ENCODE peak calls at places on chromosomes 3 and 15, in nine cellular contexts. One of them, this sample, is unnamed.

GRCh38 chr15:28025413-28025812 is 73.7 kb downstream of the OCA2 start:
- DNase-seq in fibroblast of lung: no peak
- DNase-seq in psoas muscle: no peak
- DNase-seq in cardiac fibroblast: no peak
- DNase-seq in neural crest cell: no peak
- DNase-seq in nephron progenitor cell: no peak
- DNase-seq in keratinocyte: no peak
- DNase-seq in vagina: peak; percentile 58
- DNase-seq in heart right ventricle: no peak
- DNase-seq in this sample: no peak

GRCh38 chr3:197372076-197372661 is 73.8 kb upstream of the DLG1 start:
- DNase-seq in nephron progenitor cell: no peak
- DNase-seq in heart right ventricle: no peak
- DNase-seq in fibroblast of lung: peak; percentile 97
- DNase-seq in vagina: no peak
- DNase-seq in psoas muscle: no peak
- DNase-seq in keratinocyte: peak; percentile 95
- DNase-seq in cardiac fibroblast: peak; percentile 93
- DNase-seq in neural crest cell: no peak
- DNase-seq in this sample: no peak

GRCh38 chr3:32436816-32437189 is 45.1 kb downstream of the CMTM7 start:
- DNase-seq in cardiac fibroblast: no peak
- DNase-seq in keratinocyte: no peak
- DNase-seq in neural crest cell: no peak
- DNase-seq in vagina: no peak
- DNase-seq in fibroblast of lung: no peak
- DNase-seq in heart right ventricle: no peak
- DNase-seq in psoas muscle: no peak
- DNase-seq in nephron progenitor cell: no peak
- DNase-seq in this sample: no peak

GRCh38 chr3:111577798-111578685 is 17.1 kb downstream of the ZBED2 start:
- DNase-seq in cardiac fibroblast: peak; percentile 92
- DNase-seq in nephron progenitor cell: no peak
- DNase-seq in fibroblast of lung: peak; percentile 84
- DNase-seq in psoas muscle: no peak
- DNase-seq in neural crest cell: no peak
- DNase-seq in vagina: no peak
- DNase-seq in keratinocyte: no peak
- DNase-seq in heart right ventricle: no peak
- DNase-seq in this sample: no peak

GRCh38 chr3:140532793-140533330 is 145.0 kb upstream of the TRIM42 start:
- DNase-seq in heart right ventricle: no peak
- DNase-seq in neural crest cell: no peak
- DNase-seq in cardiac fibroblast: no peak
- DNase-seq in vagina: no peak
- DNase-seq in fibroblast of lung: no peak
- DNase-seq in keratinocyte: no peak
- DNase-seq in nephron progenitor cell: no peak
- DNase-seq in psoas muscle: no peak
- DNase-seq in this sample: no peak

GRCh38 chr3:188262913-188263683 is 109.1 kb downstream of the LPP start:
- DNase-seq in neural crest cell: peak; percentile 6
- DNase-seq in heart right ventricle: peak; percentile 62
- DNase-seq in psoas muscle: peak; percentile 74
- DNase-seq in nephron progenitor cell: no peak
- DNase-seq in fibroblast of lung: peak; percentile 95
- DNase-seq in cardiac fibroblast: peak; percentile 95
- DNase-seq in keratinocyte: no peak
- DNase-seq in vagina: no peak
- DNase-seq in this sample: no peak

GRCh38 chr3:127002195-127003174 is 19.6 kb downstream of the PLXNA1 start:
- DNase-seq in neural crest cell: peak; percentile 56
- DNase-seq in fibroblast of lung: peak; percentile 93
- DNase-seq in nephron progenitor cell: peak; percentile 86
- DNase-seq in vagina: no peak
- DNase-seq in cardiac fibroblast: peak; percentile 93
- DNase-seq in heart right ventricle: peak; percentile 91
- DNase-seq in psoas muscle: peak; percentile 92
- DNase-seq in keratinocyte: no peak
- DNase-seq in this sample: peak; percentile 95

GRCh38 chr15:90063733-90064247 is 38.5 kb downstream of the IDH2 start:
- DNase-seq in vagina: no peak
- DNase-seq in heart right ventricle: peak; percentile 44
- DNase-seq in psoas muscle: peak; percentile 60
- DNase-seq in fibroblast of lung: no peak
- DNase-seq in neural crest cell: no peak
- DNase-seq in nephron progenitor cell: no peak
- DNase-seq in keratinocyte: no peak
- DNase-seq in cardiac fibroblast: no peak
- DNase-seq in this sample: no peak

GRCh38 chr3:8969246-8969645 is 6.0 kb upstream of the RAD18 start:
- DNase-seq in vagina: no peak
- DNase-seq in keratinocyte: no peak
- DNase-seq in heart right ventricle: no peak
- DNase-seq in psoas muscle: no peak
- DNase-seq in neural crest cell: no peak
- DNase-seq in nephron progenitor cell: no peak
- DNase-seq in fibroblast of lung: no peak
- DNase-seq in cardiac fibroblast: no peak
- DNase-seq in this sample: no peak

GRCh38 chr15:87874896-87875661 is 381.5 kb downstream of the NTRK3 start:
- DNase-seq in cardiac fibroblast: no peak
- DNase-seq in neural crest cell: peak; percentile 36
- DNase-seq in heart right ventricle: peak; percentile 8
- DNase-seq in psoas muscle: peak; percentile 59
- DNase-seq in fibroblast of lung: peak; percentile 81
- DNase-seq in vagina: no peak
- DNase-seq in nephron progenitor cell: peak; percentile 48
- DNase-seq in keratinocyte: no peak
- DNase-seq in this sample: no peak

GRCh38 chr15:91946914-91947313 is 93.4 kb downstream of the SLCO3A1 start:
- DNase-seq in cardiac fibroblast: no peak
- DNase-seq in psoas muscle: no peak
- DNase-seq in neural crest cell: peak; percentile 30
- DNase-seq in heart right ventricle: peak; percentile 63
- DNase-seq in nephron progenitor cell: no peak
- DNase-seq in vagina: no peak
- DNase-seq in fibroblast of lung: no peak
- DNase-seq in keratinocyte: no peak
- DNase-seq in this sample: no peak

GRCh38 chr3:84980011-84980410 is 21.2 kb downstream of the CADM2 start:
- DNase-seq in heart right ventricle: no peak
- DNase-seq in psoas muscle: no peak
- DNase-seq in nephron progenitor cell: no peak
- DNase-seq in neural crest cell: no peak
- DNase-seq in keratinocyte: no peak
- DNase-seq in cardiac fibroblast: no peak
- DNase-seq in fibroblast of lung: no peak
- DNase-seq in vagina: no peak
- DNase-seq in this sample: no peak

GRCh38 chr15:78049691-78050440 is 27.6 kb downstream of the TBC1D2B start:
- DNase-seq in nephron progenitor cell: no peak
- DNase-seq in heart right ventricle: no peak
- DNase-seq in cardiac fibroblast: peak; percentile 70
- DNase-seq in vagina: no peak
- DNase-seq in psoas muscle: no peak
- DNase-seq in keratinocyte: no peak
- DNase-seq in neural crest cell: no peak
- DNase-seq in fibroblast of lung: peak; percentile 92
- DNase-seq in this sample: no peak

GRCh38 chr3:98095870-98096269 is 8.9 kb downstream of the OR5AC2 start:
- DNase-seq in keratinocyte: no peak
- DNase-seq in neural crest cell: no peak
- DNase-seq in heart right ventricle: no peak
- DNase-seq in cardiac fibroblast: no peak
- DNase-seq in fibroblast of lung: no peak
- DNase-seq in nephron progenitor cell: no peak
- DNase-seq in psoas muscle: no peak
- DNase-seq in vagina: no peak
- DNase-seq in this sample: no peak

GRCh38 chr3:177089120-177089519 is 108.2 kb downstream of the TBL1XR1 start:
- DNase-seq in cardiac fibroblast: no peak
- DNase-seq in nephron progenitor cell: no peak
- DNase-seq in keratinocyte: no peak
- DNase-seq in vagina: no peak
- DNase-seq in fibroblast of lung: no peak
- DNase-seq in psoas muscle: no peak
- DNase-seq in heart right ventricle: no peak
- DNase-seq in neural crest cell: no peak
- DNase-seq in this sample: no peak

GRCh38 chr3:69197455-69197854 is 75.1 kb upstream of the LMOD3 start:
- DNase-seq in psoas muscle: no peak
- DNase-seq in heart right ventricle: no peak
- DNase-seq in keratinocyte: no peak
- DNase-seq in fibroblast of lung: no peak
- DNase-seq in vagina: no peak
- DNase-seq in nephron progenitor cell: no peak
- DNase-seq in cardiac fibroblast: no peak
- DNase-seq in neural crest cell: no peak
- DNase-seq in this sample: no peak

GRCh38 chr3:127260416-127260815 is 27.4 kb downstream of the PRR20G start:
- DNase-seq in psoas muscle: no peak
- DNase-seq in nephron progenitor cell: no peak
- DNase-seq in vagina: peak; percentile 20
- DNase-seq in neural crest cell: no peak
- DNase-seq in fibroblast of lung: no peak
- DNase-seq in heart right ventricle: no peak
- DNase-seq in keratinocyte: no peak
- DNase-seq in cardiac fibroblast: no peak
- DNase-seq in this sample: peak; percentile 62

GRCh38 chr3:71710906-71711494 is 14.2 kb downstream of the EIF4E3 start:
- DNase-seq in nephron progenitor cell: no peak
- DNase-seq in psoas muscle: no peak
- DNase-seq in fibroblast of lung: peak; percentile 51
- DNase-seq in cardiac fibroblast: peak; percentile 64
- DNase-seq in heart right ventricle: no peak
- DNase-seq in vagina: no peak
- DNase-seq in keratinocyte: no peak
- DNase-seq in neural crest cell: no peak
- DNase-seq in this sample: no peak

GRCh38 chr3:125160911-125161371 is 51.6 kb downstream of the SLC12A8 start:
- DNase-seq in cardiac fibroblast: no peak
- DNase-seq in heart right ventricle: no peak
- DNase-seq in vagina: no peak
- DNase-seq in psoas muscle: no peak
- DNase-seq in fibroblast of lung: peak; percentile 92
- DNase-seq in keratinocyte: no peak
- DNase-seq in neural crest cell: no peak
- DNase-seq in nephron progenitor cell: no peak
- DNase-seq in this sample: no peak

GRCh38 chr3:44926921-44927320 is 49.1 kb downstream of the ZDHHC3 start:
- DNase-seq in psoas muscle: no peak
- DNase-seq in cardiac fibroblast: no peak
- DNase-seq in neural crest cell: no peak
- DNase-seq in vagina: no peak
- DNase-seq in keratinocyte: no peak
- DNase-seq in fibroblast of lung: no peak
- DNase-seq in nephron progenitor cell: no peak
- DNase-seq in heart right ventricle: no peak
- DNase-seq in this sample: no peak

DNA sequence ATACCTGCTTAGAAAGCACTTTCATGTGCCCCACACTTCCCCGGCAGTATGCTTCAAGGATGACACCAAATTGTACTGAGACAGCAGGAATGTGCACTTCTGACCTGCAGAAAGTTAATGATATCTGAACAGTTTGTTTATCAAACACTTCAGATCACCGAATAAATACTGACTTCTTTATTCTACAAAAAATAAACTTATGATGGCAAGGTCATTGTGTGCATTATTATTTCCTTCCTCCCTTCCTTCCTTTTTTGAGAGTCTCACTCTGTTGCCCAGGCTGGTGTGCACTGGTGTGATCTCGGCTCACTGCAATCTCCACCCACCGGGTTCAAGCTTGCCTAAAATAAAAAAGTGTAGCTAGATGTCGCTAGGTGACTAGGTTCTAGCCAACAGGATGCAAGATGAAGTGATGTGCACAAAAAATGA is 80.3 kb downstream of the FAIM start:
- DNase-seq in keratinocyte: no peak
- DNase-seq in fibroblast of lung: no peak
- DNase-seq in vagina: no peak
- DNase-seq in nephron progenitor cell: no peak
- DNase-seq in heart right ventricle: no peak
- DNase-seq in psoas muscle: no peak
- DNase-seq in cardiac fibroblast: no peak
- DNase-seq in neural crest cell: no peak
- DNase-seq in this sample: no peak
- TF ChIP-seq CTCF in keratinocyte: peak; percentile 4
- TF ChIP-seq CTCF in fibroblast of lung: no peak
- TF ChIP-seq CTCF in vagina: no peak
- TF ChIP-seq CTCF in nephron progenitor cell: no peak
- TF ChIP-seq CTCF in heart right ventricle: no peak
- TF ChIP-seq CTCF in psoas muscle: no peak
- TF ChIP-seq CTCF in cardiac fibroblast: no peak
- TF ChIP-seq CTCF in neural crest cell: no peak
- TF ChIP-seq CTCF in this sample: no peak

DNA sequence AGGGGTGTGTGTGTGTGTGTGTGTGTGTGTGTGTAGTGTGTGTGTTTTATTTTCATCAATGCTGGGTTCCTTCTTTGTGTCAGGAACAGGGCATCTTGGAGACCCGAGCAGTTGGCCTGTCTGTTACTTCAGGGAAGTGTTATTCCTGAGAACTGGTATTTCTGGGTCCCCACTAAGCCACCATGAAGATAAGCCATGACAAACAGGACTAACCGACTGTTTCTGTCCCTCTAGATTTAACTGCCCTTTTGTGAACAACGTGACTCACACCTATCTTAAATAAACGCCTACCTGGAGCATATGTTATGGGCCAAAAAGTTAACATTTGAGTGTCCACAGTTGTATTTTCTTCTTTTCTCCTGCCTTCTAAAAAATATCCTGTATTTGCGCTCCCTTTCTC is 19.5 kb downstream of the SIDT1 start:
- DNase-seq in cardiac fibroblast: no peak
- DNase-seq in neural crest cell: no peak
- DNase-seq in vagina: no peak
- DNase-seq in keratinocyte: no peak
- DNase-seq in heart right ventricle: no peak
- DNase-seq in fibroblast of lung: no peak
- DNase-seq in psoas muscle: no peak
- DNase-seq in nephron progenitor cell: no peak
- DNase-seq in this sample: no peak
- TF ChIP-seq CTCF in cardiac fibroblast: no peak
- TF ChIP-seq CTCF in neural crest cell: no peak
- TF ChIP-seq CTCF in vagina: no peak
- TF ChIP-seq CTCF in keratinocyte: no peak
- TF ChIP-seq CTCF in heart right ventricle: no peak
- TF ChIP-seq CTCF in fibroblast of lung: no peak
- TF ChIP-seq CTCF in psoas muscle: no peak
- TF ChIP-seq CTCF in nephron progenitor cell: no peak
- TF ChIP-seq CTCF in this sample: no peak

GRCh38 chr15:75736256-75736655 is 23.6 kb upstream of the CSPG4 start:
- DNase-seq in heart right ventricle: no peak
- DNase-seq in vagina: no peak
- DNase-seq in nephron progenitor cell: no peak
- DNase-seq in keratinocyte: no peak
- DNase-seq in psoas muscle: no peak
- DNase-seq in neural crest cell: no peak
- DNase-seq in cardiac fibroblast: no peak
- DNase-seq in fibroblast of lung: no peak
- DNase-seq in this sample: no peak
- TF ChIP-seq CTCF in heart right ventricle: no peak
- TF ChIP-seq CTCF in vagina: no peak
- TF ChIP-seq CTCF in nephron progenitor cell: no peak
- TF ChIP-seq CTCF in keratinocyte: no peak
- TF ChIP-seq CTCF in psoas muscle: no peak
- TF ChIP-seq CTCF in neural crest cell: no peak
- TF ChIP-seq CTCF in cardiac fibroblast: no peak
- TF ChIP-seq CTCF in fibroblast of lung: no peak
- TF ChIP-seq CTCF in this sample: no peak

GRCh38 chr3:182349951-182350350 is 443.4 kb upstream of the ATP11B start:
- DNase-seq in cardiac fibroblast: no peak
- DNase-seq in heart right ventricle: no peak
- DNase-seq in fibroblast of lung: no peak
- DNase-seq in psoas muscle: no peak
- DNase-seq in keratinocyte: no peak
- DNase-seq in nephron progenitor cell: no peak
- DNase-seq in neural crest cell: no peak
- DNase-seq in vagina: no peak
- DNase-seq in this sample: no peak
- TF ChIP-seq CTCF in cardiac fibroblast: no peak
- TF ChIP-seq CTCF in heart right ventricle: no peak
- TF ChIP-seq CTCF in fibroblast of lung: no peak
- TF ChIP-seq CTCF in psoas muscle: no peak
- TF ChIP-seq CTCF in keratinocyte: no peak
- TF ChIP-seq CTCF in nephron progenitor cell: no peak
- TF ChIP-seq CTCF in neural crest cell: no peak
- TF ChIP-seq CTCF in vagina: no peak
- TF ChIP-seq CTCF in this sample: no peak